ENCODE peak calls at places on chromosome 18, in seven cellular contexts. A is HCT116, B is upper lobe of right lung, Z is ovary, V is GM23338, W is lower lobe of right lung, J is heart left ventricle. X is an unnamed sample.
A peak's percentile ranks its signal among the peaks of the same experiment; 100 is the strongest.

GRCh38 chr18:6960656-6961055 is 156.9 kb downstream of the LAMA1 start:
- DNase-seq in A (no peak), B (no peak), Z (no peak), V (no peak), W (no peak), J (no peak), X (peak; percentile 83)

GRCh38 chr18:79465392-79465991 is 69.8 kb downstream of the NFATC1 start:
- DNase-seq in A (no peak), B (no peak), Z (no peak), V (peak; percentile 36), W (no peak), J (peak; percentile 41), X (no peak)

GRCh38 chr18:36396190-36396589 is 98.7 kb downstream of the FHOD3 start:
- DNase-seq in A (peak; percentile 15), B (no peak), Z (no peak), V (peak; percentile 34), W (no peak), J (no peak), X (no peak)

GRCh38 chr18:79588131-79588635 is 91.4 kb upstream of the CTDP1 start:
- DNase-seq in A (no peak), B (peak; percentile 60), Z (no peak), V (no peak), W (peak; percentile 33), J (no peak), X (no peak)

GRCh38 chr18:23105030-23105429 is 30.3 kb upstream of the CABLES1 start:
- DNase-seq in A (no peak), B (no peak), Z (no peak), V (no peak), W (no peak), J (no peak), X (no peak)

GRCh38 chr18:55455938-55456337 is 132.1 kb downstream of the TCF4 start:
- DNase-seq in A (no peak), B (no peak), Z (no peak), V (no peak), W (no peak), J (no peak), X (no peak)

GRCh38 chr18:49944681-49945080 is 131.3 kb upstream of the ACAA2 start:
- DNase-seq in A (no peak), B (no peak), Z (no peak), V (peak; percentile 17), W (no peak), J (no peak), X (no peak)

GRCh38 chr18:42048150-42048549 is 93.1 kb downstream of the PIK3C3 start:
- DNase-seq in A (no peak), B (no peak), Z (no peak), V (no peak), W (no peak), J (no peak), X (peak; percentile 87)

GRCh38 chr18:74834424-74835309 is 237.0 kb downstream of the ZNF407 start:
- DNase-seq in A (no peak), B (no peak), Z (no peak), V (peak; percentile 28), W (no peak), J (no peak), X (no peak)

GRCh38 chr18:44681611-44682010 is 923 bp downstream of the SETBP1 start:
- DNase-seq in A (no peak), B (no peak), Z (no peak), V (no peak), W (no peak), J (no peak), X (no peak)

GRCh38 chr18:56574827-56575226 is 63.6 kb downstream of the TXNL1 start:
- DNase-seq in A (no peak), B (no peak), Z (peak; percentile 53), V (no peak), W (no peak), J (peak; percentile 79), X (no peak)

GRCh38 chr18:499351-500229 is 911 bp downstream of the COLEC12 start:
- DNase-seq in A (no peak), B (peak; percentile 73), Z (peak; percentile 38), V (peak; percentile 47), W (peak; percentile 61), J (no peak), X (peak; percentile 26)

GRCh38 chr18:44742741-44743311 is 62.1 kb downstream of the SETBP1 start:
- DNase-seq in A (no peak), B (no peak), Z (peak; percentile 88), V (peak; percentile 5), W (no peak), J (peak; percentile 69), X (no peak)

GRCh38 chr18:63284173-63284765 is 35.3 kb downstream of the BCL2 start:
- DNase-seq in A (no peak), B (peak; percentile 65), Z (no peak), V (no peak), W (no peak), J (no peak), X (no peak)

GRCh38 chr18:64097497-64097896 is 51.4 kb downstream of the LINC00305 start:
- DNase-seq in A (no peak), B (no peak), Z (no peak), V (no peak), W (no peak), J (no peak), X (no peak)

GRCh38 chr18:31819106-31819924 is 58.6 kb upstream of the SLC25A52 start:
- DNase-seq in A (peak; percentile 39), B (no peak), Z (no peak), V (peak; percentile 92), W (no peak), J (no peak), X (peak; percentile 48)

GRCh38 chr18:46466236-46467160 is 190.5 kb downstream of the LOXHD1 start:
- DNase-seq in A (no peak), B (no peak), Z (no peak), V (no peak), W (no peak), J (no peak), X (no peak)

GRCh38 chr18:8745355-8746014 is 40.1 kb downstream of the MTCL1 start:
- DNase-seq in A (no peak), B (no peak), Z (no peak), V (no peak), W (no peak), J (no peak), X (no peak)

GRCh38 chr18:8744656-8745055 is 39.3 kb downstream of the MTCL1 start:
- DNase-seq in A (no peak), B (no peak), Z (no peak), V (no peak), W (no peak), J (no peak), X (no peak)

GRCh38 chr18:8744038-8744437 is 38.7 kb downstream of the MTCL1 start:
- DNase-seq in A (no peak), B (no peak), Z (no peak), V (no peak), W (no peak), J (no peak), X (no peak)

GRCh38 chr18:8741524-8741923 is 36.2 kb downstream of the MTCL1 start:
- DNase-seq in A (no peak), B (no peak), Z (no peak), V (no peak), W (no peak), J (no peak), X (no peak)

GRCh38 chr18:8742382-8743361 is 37.3 kb downstream of the MTCL1 start:
- DNase-seq in A (no peak), B (no peak), Z (no peak), V (no peak), W (no peak), J (no peak), X (no peak)
- H3K4me1 ChIP-seq in A (no peaks in the 10 kb centered on the region), B (no peaks in the 10 kb centered on the region), Z (no peaks in the 10 kb centered on the region), V (peaks cover 5% of the 10 kb centered on the region), W (no peaks in the 10 kb centered on the region), J (no peaks in the 10 kb centered on the region), X (no peaks in the 10 kb centered on the region)

GRCh38 chr18:72086421-72086820 is 457.7 kb downstream of the CBLN2 start:
- DNase-seq in A (no peak), B (no peak), Z (no peak), V (peak; percentile 53), W (no peak), J (no peak), X (peak; percentile 6)
- TF ChIP-seq CTCF in A (peak; percentile 10), B (peak; percentile 40), Z (no peak), V (peak; percentile 61), W (no peak), J (no peak), X (peak; percentile 50)

GRCh38 chr18:57780318-57781127 is 22.6 kb downstream of the ATP8B1 start:
- DNase-seq in A (no peak), B (no peak), Z (no peak), V (no peak), W (no peak), J (peak; percentile 48), X (peak; percentile 47)
- H3K4me1 ChIP-seq in A (peaks cover 71% of the 10 kb centered on the region), B (peaks cover 27% of the 10 kb centered on the region), Z (peaks cover 5% of the 10 kb centered on the region), V (peaks cover 13% of the 10 kb centered on the region), W (peaks cover 47% of the 10 kb centered on the region), J (peaks cover 20% of the 10 kb centered on the region), X (peaks cover 22% of the 10 kb centered on the region)

DNA sequence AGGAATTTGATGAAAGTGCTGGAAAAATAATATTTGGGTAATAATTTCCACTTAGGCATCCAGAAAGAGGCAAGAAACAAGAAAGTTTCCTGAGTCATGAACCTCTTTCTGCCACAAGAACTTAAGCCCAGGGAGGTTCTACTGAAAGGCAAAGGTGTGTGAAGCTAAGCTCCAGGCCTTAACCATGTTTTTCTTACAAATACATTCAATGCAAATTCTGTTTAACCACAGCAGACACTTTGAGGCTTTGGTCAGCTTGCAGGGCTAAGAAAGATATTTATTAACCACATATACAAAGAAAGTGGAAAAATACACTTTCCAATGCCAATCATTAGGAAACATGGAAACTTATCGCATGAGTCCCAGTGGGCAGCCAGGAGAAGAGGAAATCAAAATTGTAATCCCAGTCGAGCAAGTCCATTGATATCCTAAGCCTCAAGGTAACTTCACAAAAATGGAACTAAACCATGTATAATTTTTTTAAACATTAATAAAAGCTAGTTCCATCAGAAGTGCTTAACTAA is 68.3 kb downstream of the PIEZO2 start:
- DNase-seq in A (no peak), B (no peak), Z (no peak), V (no peak), W (no peak), J (no peak), X (no peak)
- TF ChIP-seq CTCF in A (no peak), B (no peak), Z (no peak), V (no peak), W (no peak), J (no peak), X (no peak)

DNA sequence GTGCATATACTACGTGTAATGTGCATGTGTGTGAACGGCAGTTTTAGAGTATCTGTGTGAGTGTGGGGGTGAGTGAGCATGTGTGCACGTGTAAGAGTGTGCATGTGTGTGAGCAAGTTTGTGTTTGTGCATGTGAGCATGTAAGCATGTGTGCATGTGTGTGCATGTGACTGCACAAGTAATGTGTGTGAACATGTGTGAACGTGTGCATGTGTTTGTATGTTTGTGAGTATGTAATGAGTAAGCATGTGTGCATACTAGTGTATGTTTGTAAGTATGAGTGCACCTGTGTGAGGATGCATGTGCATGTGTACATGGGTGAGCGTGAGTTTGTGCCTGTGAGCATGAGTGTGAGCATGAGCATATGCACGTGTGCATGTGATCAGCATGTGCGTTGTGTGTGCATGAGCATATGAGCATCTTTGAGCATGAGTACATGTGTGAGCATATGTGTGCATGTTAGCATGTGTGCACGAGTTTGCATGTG is 90.7 kb downstream of the ZNF516 start:
- DNase-seq in A (no peak), B (no peak), Z (no peak), V (no peak), W (no peak), J (no peak), X (no peak)
- H3K4me1 ChIP-seq in A (no peaks in the 10 kb centered on the region), B (no peaks in the 10 kb centered on the region), Z (peaks cover 14% of the 10 kb centered on the region), V (peaks cover under 1% of the 10 kb centered on the region), W (no peaks in the 10 kb centered on the region), J (no peaks in the 10 kb centered on the region), X (no peaks in the 10 kb centered on the region)

X was measured in foreskin keratinocyte.